ENCODE peak calls at places on chromosomes 7 and 10, in eight cellular contexts. T is neural crest cell; A is foreskin melanocyte; H is endothelial cell; U is CD4-positive, alpha-beta T cell; X is choroid plexus epithelial cell; D is T-cell; F is naive thymus-derived CD8-positive, alpha-beta T cell. L is an unnamed sample.

GRCh38 chr7:113230691-113231090 is 112.3 kb upstream of the SMIM30 start:
- DNase-seq in A (no peak), H (no peak), D (no peak), F (no peak), U (no peak), X (no peak), T (no peak), L (no peak)

GRCh38 chr10:103678104-103678526 is 177.3 kb downstream of the SH3PXD2A start:
- DNase-seq in X (peak; percentile 99), H (no peak), A (peak; percentile 89), F (peak; percentile 92), U (peak; percentile 74), D (peak; percentile 91), T (peak; percentile 49), L (peak; percentile 84)

GRCh38 chr10:24357344-24358021 is 148.5 kb downstream of the KIAA1217 start:
- DNase-seq in H (no peak), A (no peak), X (peak; percentile 43), D (no peak), U (no peak), F (no peak), T (no peak), L (no peak)

GRCh38 chr10:122863216-122863615 is 16.2 kb downstream of the FAM24B start:
- DNase-seq in H (no peak), A (no peak), F (no peak), T (no peak), X (no peak), D (no peak), U (no peak), L (no peak)

GRCh38 chr10:61863981-61864380 is 37.5 kb upstream of the ARID5B start:
- DNase-seq in F (no peak), D (no peak), A (no peak), T (no peak), U (no peak), H (no peak), X (no peak), L (no peak)

GRCh38 chr10:79130846-79131245 is 62.1 kb downstream of the ZMIZ1 start:
- DNase-seq in F (no peak), A (no peak), U (no peak), H (no peak), X (no peak), T (no peak), D (no peak), L (no peak)

GRCh38 chr7:46015107-46015868 is 94.2 kb upstream of the IGFBP3 start:
- DNase-seq in F (no peak), H (peak; percentile 37), D (no peak), X (peak; percentile 70), A (no peak), U (no peak), T (peak; percentile 54), L (no peak)

GRCh38 chr7:132298782-132299181 is 277.5 kb downstream of the PLXNA4 start:
- DNase-seq in A (no peak), F (no peak), H (no peak), D (no peak), T (no peak), U (no peak), X (peak; percentile 28), L (no peak)

L was measured in T-helper 17 cell.